ENCODE peak calls at places on chromosomes 11 and 22, in four cellular contexts. Q, K, F and E are unnamed samples.

GRCh38 chr11:60589611-60590010 is 74.4 kb downstream of the MS4A13 start:
- DNase-seq in Q (no peak), F (no peak), K (no peak), E (no peak)

GRCh38 chr22:39362271-39362670 is 12.5 kb downstream of the SYNGR1 start:
- DNase-seq in Q (no peak), K (no peak), F (no peak), E (no peak)

GRCh38 chr22:26914786-26915185 is 257.4 kb downstream of the MIAT start:
- DNase-seq in F (no peak), K (no peak), Q (no peak), E (no peak)

GRCh38 chr11:24636291-24636629 is 139.4 kb downstream of the LUZP2 start:
- DNase-seq in F (no peak), K (no peak), Q (no peak), E (no peak)

GRCh38 chr22:28188480-28188879 is 269.4 kb upstream of the PITPNB start:
- DNase-seq in Q (no peak), K (no peak), F (no peak), E (no peak)

GRCh38 chr11:69611548-69612526 is 29.1 kb upstream of the CCND1 start:
- DNase-seq in Q (no peak), K (no peak), F (no peak), E (no peak)

GRCh38 chr22:36885474-36885873 is 24.7 kb downstream of the NCF4 start:
- DNase-seq in F (no peak), K (no peak), Q (no peak), E (no peak)

GRCh38 chr22:37416806-37417205 is 10.5 kb downstream of the ELFN2 start:
- DNase-seq in F (no peak), Q (peak; percentile 11), K (no peak), E (no peak)

GRCh38 chr11:123473941-123474668 is 44.0 kb downstream of the GRAMD1B start:
- DNase-seq in K (no peak), F (no peak), Q (no peak), E (no peak)

GRCh38 chr11:56333156-56333555 is 12.7 kb upstream of the OR8K1 start:
- DNase-seq in Q (no peak), K (no peak), F (no peak), E (no peak)

GRCh38 chr22:27731621-27732020 is 69.9 kb downstream of the MN1 start:
- DNase-seq in Q (no peak), F (no peak), K (no peak), E (no peak)

GRCh38 chr11:109422755-109423113 is 744 bp downstream of the C11orf87 start:
- DNase-seq in Q (no peak), K (no peak), F (no peak), E (no peak)

GRCh38 chr11:47355283-47356128 is 3.0 kb upstream of the MYBPC3 start:
- DNase-seq in Q (peak; percentile 96), F (no peak), K (peak; percentile 95), E (peak; percentile 86)

GRCh38 chr22:30221121-30221992 is 25.2 kb downstream of the LIF start:
- DNase-seq in K (no peak), F (peak; percentile 56), Q (no peak), E (no peak)

GRCh38 chr11:16815047-16815767 is 76.8 kb downstream of the C11orf58 start:
- DNase-seq in K (no peak), Q (peak; percentile 30), F (no peak), E (no peak)

GRCh38 chr22:39317756-39318506 is 1.5 kb downstream of the RPL3 start:
- DNase-seq in K (no peak), Q (no peak), F (no peak), E (no peak)

GRCh38 chr11:14638561-14638960 is 5.0 kb upstream of the PDE3B start:
- DNase-seq in K (no peak), F (no peak), Q (no peak), E (no peak)

GRCh38 chr11:125626381-125626950 is 1.5 kb downstream of the CHEK1 start:
- DNase-seq in F (peak; percentile 36), Q (no peak), K (peak; percentile 82), E (peak; percentile 79)

GRCh38 chr11:62922653-62923371 is 1.6 kb upstream of the CHRM1 start:
- DNase-seq in F (no peak), Q (peak; percentile 76), K (no peak), E (no peak)

GRCh38 chr11:34466802-34467488 is 28.2 kb downstream of the CAT start:
- DNase-seq in Q (no peak), F (no peak), K (no peak), E (no peak)

GRCh38 chr22:39292561-39293074 is 26.8 kb downstream of the RPL3 start:
- DNase-seq in F (no peak), K (peak; percentile 62), Q (peak; percentile 94), E (peak; percentile 81)

GRCh38 chr22:37735054-37735453 is 38.2 kb downstream of the TRIOBP start:
- DNase-seq in Q (peak; percentile 65), K (no peak), F (no peak), E (peak; percentile 72)

GRCh38 chr11:111462329-111462728 is 49.9 kb downstream of the BTG4 start:
- DNase-seq in Q (no peak), K (no peak), F (no peak), E (no peak)

DNA sequence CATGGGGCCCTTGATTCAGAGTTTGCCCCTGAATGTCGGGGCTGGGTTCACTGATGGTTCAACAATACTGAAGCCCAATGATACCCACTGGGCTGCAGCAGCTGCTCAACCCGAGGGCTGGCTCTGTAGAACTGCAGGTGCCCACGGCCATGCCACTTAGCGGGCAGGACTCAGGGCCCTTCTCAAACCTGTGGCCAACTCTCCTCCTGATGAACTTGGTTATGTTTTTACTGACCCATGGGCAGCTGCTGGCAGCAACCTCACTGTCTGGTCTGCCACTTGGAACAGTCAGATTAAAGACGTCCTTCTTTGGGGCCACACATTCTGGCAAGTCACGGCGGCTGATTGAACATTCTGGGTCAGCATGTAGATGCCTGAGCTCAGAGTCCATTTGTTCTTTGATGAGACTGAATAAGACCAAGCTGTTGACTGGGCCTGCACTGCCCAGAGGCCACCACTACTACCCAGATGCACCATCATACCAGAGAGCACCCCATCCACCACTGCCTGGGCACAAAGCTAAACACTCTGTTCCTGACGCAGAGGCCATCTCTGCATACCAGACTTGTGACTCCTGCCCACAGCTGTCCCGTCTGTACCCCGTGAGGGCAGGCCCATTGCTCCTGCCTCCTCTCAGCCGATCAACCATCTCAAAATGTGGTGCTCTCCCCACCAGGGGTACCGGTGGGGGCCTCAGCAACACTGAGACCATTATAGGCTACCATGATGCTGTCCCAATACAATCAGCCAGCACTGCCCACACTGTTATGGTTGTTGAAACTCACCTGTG is 67.8 kb downstream of the SHANK2 start:
- DNase-seq in K (no peak), Q (no peak), F (no peak), E (no peak)
- TF ChIP-seq HDAC6 in K (no peak), Q (no peak), F (no peak), E (no peak)

GRCh38 chr22:18119409-18120110 is 9.0 kb downstream of the TUBA8 start:
- DNase-seq in F (no peak), Q (no peak), K (no peak), E (no peak)

GRCh38 chr22:18121436-18122253 is 11.0 kb downstream of the TUBA8 start:
- DNase-seq in Q (no peak), K (no peak), F (no peak), E (peak; percentile 43)

GRCh38 chr22:18122254-18122554 is 11.6 kb downstream of the TUBA8 start:
- DNase-seq in F (no peak), Q (no peak), K (no peak), E (no peak)

GRCh38 chr22:18118345-18118915 is 7.8 kb downstream of the TUBA8 start:
- DNase-seq in Q (no peak), K (no peak), F (no peak), E (no peak)

DNA sequence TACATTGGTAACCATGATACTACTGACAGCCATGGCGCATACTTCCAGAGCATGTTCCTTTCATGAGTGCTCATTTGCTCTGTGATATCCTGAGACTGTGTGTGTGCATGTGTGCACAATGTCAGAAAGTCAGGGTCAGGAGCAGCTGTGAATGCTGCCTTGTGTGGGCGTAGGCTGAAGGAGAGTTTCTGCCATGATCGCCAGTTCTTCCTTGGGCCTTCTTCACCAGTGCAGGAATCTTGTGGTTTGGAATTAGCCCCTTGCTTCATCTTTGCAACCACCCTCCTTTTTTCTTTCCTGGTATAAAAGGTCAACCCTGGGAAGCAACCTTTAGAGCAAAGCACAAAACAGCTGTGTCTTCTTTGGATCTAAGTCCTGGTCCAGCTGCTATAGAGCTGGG is 10.3 kb downstream of the TUBA8 start:
- DNase-seq in Q (no peak), K (no peak), F (no peak), E (no peak)
- TF ChIP-seq HDAC6 in Q (no peak), K (no peak), F (no peak), E (no peak)

DNA sequence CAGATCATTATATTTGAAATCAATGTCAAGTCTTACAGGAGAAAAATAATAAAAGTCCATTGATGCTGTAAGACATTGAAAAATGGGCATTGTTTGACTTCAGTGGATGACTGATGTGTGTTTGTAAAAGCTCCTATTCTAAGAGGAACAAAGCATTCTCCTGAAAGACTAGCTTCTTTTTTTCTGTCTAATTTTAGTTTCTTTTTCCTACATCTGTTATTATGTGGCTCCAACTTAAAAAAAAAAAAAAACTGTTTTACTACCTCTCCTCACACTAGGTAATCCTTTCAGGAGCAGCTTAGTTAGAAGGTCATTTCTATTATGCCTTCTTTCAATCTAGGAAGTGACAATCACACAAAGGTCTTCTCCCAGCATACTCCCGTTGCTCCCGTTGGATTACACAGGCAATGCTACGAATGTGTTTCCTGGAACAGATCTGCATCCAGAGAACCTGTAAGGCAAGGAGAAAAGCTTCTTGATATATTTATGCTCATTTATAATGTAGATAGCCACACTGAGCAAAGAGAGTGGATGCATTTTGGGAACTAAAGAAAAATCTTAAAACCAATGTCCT is 595.1 kb upstream of the CCDC179 start:
- DNase-seq in F (no peak), K (no peak), Q (no peak), E (no peak)
- TF ChIP-seq HDAC6 in F (no peak), K (no peak), Q (no peak), E (no peak)

GRCh38 chr22:33789690-33790253 is 130.5 kb downstream of the LARGE1 start:
- DNase-seq in K (no peak), Q (no peak), F (peak; percentile 56), E (no peak)

GRCh38 chr22:33788927-33789326 is 131.3 kb downstream of the LARGE1 start:
- DNase-seq in K (no peak), F (no peak), Q (no peak), E (no peak)

GRCh38 chr22:33793464-33793863 is 126.8 kb downstream of the LARGE1 start:
- DNase-seq in K (no peak), F (no peak), Q (no peak), E (no peak)

GRCh38 chr22:33796494-33796893 is 123.8 kb downstream of the LARGE1 start:
- DNase-seq in Q (no peak), K (no peak), F (no peak), E (no peak)

DNA sequence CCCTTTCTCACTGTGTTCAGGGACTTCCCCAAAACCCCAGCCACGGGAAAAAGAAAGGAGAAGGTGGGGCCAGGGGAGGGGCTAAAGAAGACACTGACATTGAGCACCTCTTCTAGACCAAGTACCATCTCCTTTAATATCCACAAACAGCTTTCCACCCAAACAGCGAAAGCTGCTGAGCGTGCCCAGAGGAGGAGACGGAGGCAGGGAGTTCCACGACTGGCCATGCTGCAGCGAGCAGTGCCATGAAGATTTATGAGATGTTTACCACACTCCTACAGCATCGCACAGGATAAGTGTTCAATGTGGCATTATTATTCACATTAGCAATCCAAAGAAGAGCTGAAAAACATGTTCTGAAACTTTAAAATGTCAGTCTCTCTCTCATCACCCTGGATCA is 127.4 kb downstream of the LARGE1 start:
- DNase-seq in F (no peak), Q (no peak), K (no peak), E (no peak)
- TF ChIP-seq HDAC6 in F (no peak), Q (no peak), K (no peak), E (no peak)